ENCODE peak calls at places on chromosome 2, in six cellular contexts. E, B, C, N, U and Q are unnamed samples.
A peak's percentile ranks its signal among the peaks of the same experiment; 100 is the strongest.

GRCh38 chr2:44244135-44244871 is 31.0 kb upstream of the SLC3A1 start:
- DNase-seq in E (peak; percentile 17), B (no peak), C (peak; percentile 86), N (peak; percentile 66), U (peak; percentile 56), Q (peak; percentile 64)

GRCh38 chr2:235672720-235673119 is 178.9 kb downstream of the AGAP1 start:
- DNase-seq in E (no peak), B (no peak), C (no peak), N (no peak), U (no peak), Q (no peak)

GRCh38 chr2:58304843-58305242 is 63.7 kb upstream of the FANCL start:
- DNase-seq in E (no peak), B (no peak), C (no peak), N (no peak), U (no peak), Q (no peak)

GRCh38 chr2:74548919-74549684 is 4.6 kb downstream of the LOXL3 start:
- DNase-seq in E (peak; percentile 67), B (no peak), C (peak; percentile 87), N (peak; percentile 84), U (peak; percentile 87), Q (peak; percentile 88)

GRCh38 chr2:134231965-134232340 is 21.9 kb upstream of the MGAT5 start:
- DNase-seq in E (no peak), B (no peak), C (no peak), N (no peak), U (no peak), Q (no peak)

GRCh38 chr2:101872480-101872879 is 119.3 kb upstream of the IL1R2 start:
- DNase-seq in E (no peak), B (no peak), C (no peak), N (no peak), U (no peak), Q (no peak)

GRCh38 chr2:67462741-67463496 is 65.8 kb downstream of the ETAA1 start:
- DNase-seq in E (no peak), B (no peak), C (no peak), N (no peak), U (no peak), Q (no peak)

GRCh38 chr2:84556190-84556589 is 39.9 kb downstream of the DNAH6 start:
- DNase-seq in E (no peak), B (no peak), C (no peak), N (no peak), U (no peak), Q (no peak)

GRCh38 chr2:62998949-62999348 is 51.7 kb upstream of the OTX1 start:
- DNase-seq in E (no peak), B (no peak), C (no peak), N (no peak), U (no peak), Q (no peak)

GRCh38 chr2:38091757-38092156 is 15.8 kb upstream of the CYP1B1 start:
- DNase-seq in E (no peak), B (no peak), C (no peak), N (no peak), U (no peak), Q (no peak)

GRCh38 chr2:182717451-182718215 is 1.6 kb downstream of the DNAJC10 start:
- DNase-seq in E (no peak), B (no peak), C (no peak), N (no peak), U (no peak), Q (no peak)